ENCODE peak calls at places on chromosomes 12 and 14, in six cellular contexts. T is heart right ventricle, M is neural progenitor cell, G is tibial artery, W is stomach, I is lung. N is an unnamed sample. For H3K4me1, the result is how much of the 10 kb centered on the place peaks cover.

GRCh38 chr14:69002069-69002468 is 23.0 kb upstream of the ACTN1 start:
- DNase-seq in T (peak), M (peak), G (no peak), W (peak), I (no peak), N (no peak)

GRCh38 chr12:97404549-97404948 is 58.1 kb upstream of the RMST start:
- DNase-seq in T (no peak), M (peak), G (no peak), W (peak), I (no peak), N (peak)

GRCh38 chr14:21894003-21894897 is 220.6 kb upstream of the OR4E1 start:
- DNase-seq in T (no peak), M (peak), G (no peak), W (peak), I (no peak), N (peak)

GRCh38 chr12:14373202-14373601 is 7.7 kb downstream of the ATF7IP start:
- DNase-seq in T (no peak), M (no peak), G (no peak), W (no peak), I (no peak), N (peak)

GRCh38 chr12:104488383-104488782 is 31.6 kb downstream of the CHST11 start:
- DNase-seq in T (no peak), M (no peak), G (no peak), W (no peak), I (no peak), N (no peak)

GRCh38 chr14:80388980-80389711 is 177.8 kb upstream of the DIO2 start:
- DNase-seq in T (no peak), M (no peak), G (no peak), W (no peak), I (no peak), N (peak)

GRCh38 chr12:76080729-76081415 is 3.6 kb downstream of the NAP1L1 start:
- DNase-seq in T (no peak), M (peak), G (no peak), W (no peak), I (no peak), N (no peak)

GRCh38 chr12:14560904-14561574 is 6.6 kb downstream of the PLBD1 start:
- DNase-seq in T (no peak), M (no peak), G (no peak), W (no peak), I (no peak), N (no peak)

GRCh38 chr12:109777544-109777943 is 55.7 kb downstream of the TRPV4 start:
- DNase-seq in T (no peak), M (no peak), G (no peak), W (no peak), I (no peak), N (peak)

GRCh38 chr12:79298511-79298910 is 392.3 kb downstream of the PAWR start:
- DNase-seq in T (no peak), M (no peak), G (no peak), W (no peak), I (no peak), N (no peak)

GRCh38 chr12:41011939-41012338 is 176.2 kb upstream of the PDZRN4 start:
- DNase-seq in T (no peak), M (no peak), G (no peak), W (no peak), I (no peak), N (no peak)

GRCh38 chr14:20757963-20758362 is 10.2 kb upstream of the EDDM3B start:
- DNase-seq in T (no peak), M (peak), G (no peak), W (no peak), I (no peak), N (peak)

GRCh38 chr14:54182419-54183040 is 214.3 kb upstream of the CDKN3 start:
- DNase-seq in T (no peak), M (no peak), G (no peak), W (no peak), I (no peak), N (peak)

GRCh38 chr12:42707312-42707711 is 117.8 kb upstream of the PRICKLE1 start:
- DNase-seq in T (no peak), M (no peak), G (no peak), W (no peak), I (no peak), N (no peak)

GRCh38 chr14:33315721-33316120 is 377.0 kb downstream of the NPAS3 start:
- DNase-seq in T (no peak), M (no peak), G (no peak), W (no peak), I (no peak), N (no peak)

GRCh38 chr12:56955631-56956256 is 1.7 kb downstream of the RDH16 start:
- DNase-seq in T (no peak), M (no peak), G (no peak), W (no peak), I (no peak), N (peak)

GRCh38 chr12:749871-750270 is 2.5 kb upstream of the WNK1 start:
- DNase-seq in T (no peak), M (no peak), G (no peak), W (no peak), I (no peak), N (no peak)

GRCh38 chr14:24673534-24674203 is 39.7 kb upstream of the GZMB start:
- DNase-seq in T (no peak), M (no peak), G (no peak), W (no peak), I (no peak), N (no peak)

GRCh38 chr12:74415633-74416032 is 122.0 kb upstream of the ATXN7L3B start:
- DNase-seq in T (no peak), M (peak), G (no peak), W (no peak), I (no peak), N (peak)

GRCh38 chr12:114186241-114187002 is 219.5 kb downstream of the TBX5 start:
- DNase-seq in T (no peak), M (peak), G (no peak), W (no peak), I (no peak), N (no peak)

GRCh38 chr12:31783996-31784645 is 55.3 kb upstream of the AMN1 start:
- DNase-seq in T (no peak), M (no peak), G (no peak), W (no peak), I (no peak), N (no peak)

GRCh38 chr12:15131462-15131861 is 89.8 kb downstream of the RERG start:
- DNase-seq in T (no peak), M (no peak), G (no peak), W (no peak), I (no peak), N (no peak)

GRCh38 chr12:52243264-52243773 is 10.3 kb downstream of the KRT7 start:
- DNase-seq in T (no peak), M (no peak), G (peak), W (no peak), I (no peak), N (no peak)
- H3K4me1 ChIP-seq in T (under half), M (under half), G (under half), W (under half), I (under half), N (under half)

GRCh38 chr12:123111498-123112165 is 39.3 kb downstream of the PITPNM2 start:
- DNase-seq in T (no peak), M (no peak), G (no peak), W (no peak), I (no peak), N (no peak)
- H3K27ac ChIP-seq in T (no peak), M (no peak), G (no peak), W (peak), I (no peak), N (no peak)

GRCh38 chr14:49552630-49553029 is 33.5 kb downstream of the RPS29 start:
- DNase-seq in T (no peak), M (no peak), G (no peak), W (no peak), I (no peak), N (no peak)

GRCh38 chr14:49551569-49551968 is 34.6 kb downstream of the RPS29 start:
- DNase-seq in T (no peak), M (no peak), G (no peak), W (no peak), I (no peak), N (no peak)

GRCh38 chr14:49549446-49549845 is 36.7 kb downstream of the RPS29 start:
- DNase-seq in T (no peak), M (no peak), G (no peak), W (no peak), I (no peak), N (no peak)

GRCh38 chr14:49549881-49550280 is 36.3 kb downstream of the RPS29 start:
- DNase-seq in T (no peak), M (peak), G (no peak), W (no peak), I (no peak), N (no peak)

GRCh38 chr14:49550284-49551184 is 35.6 kb downstream of the RPS29 start:
- DNase-seq in T (no peak), M (peak), G (no peak), W (no peak), I (no peak), N (peak)
- TF ChIP-seq CTCF in T (no peak), M (peak), G (no peak), W (no peak), I (no peak), N (peak)

GRCh38 chr12:80593766-80594165 is 113.7 kb upstream of the MYF6 start:
- DNase-seq in T (no peak), M (no peak), G (no peak), W (no peak), I (no peak), N (peak)

GRCh38 chr12:80598004-80598606 is 109.3 kb upstream of the MYF6 start:
- DNase-seq in T (no peak), M (peak), G (no peak), W (no peak), I (no peak), N (peak)

GRCh38 chr12:80602455-80602854 is 105.0 kb upstream of the MYF6 start:
- DNase-seq in T (no peak), M (peak), G (no peak), W (no peak), I (no peak), N (no peak)

GRCh38 chr12:80596509-80596908 is 110.9 kb upstream of the MYF6 start:
- DNase-seq in T (no peak), M (no peak), G (no peak), W (no peak), I (no peak), N (no peak)
- H3K4me1 ChIP-seq in T (under half), M (under half), G (under half), W (under half), I (under half), N (under half)

DNA sequence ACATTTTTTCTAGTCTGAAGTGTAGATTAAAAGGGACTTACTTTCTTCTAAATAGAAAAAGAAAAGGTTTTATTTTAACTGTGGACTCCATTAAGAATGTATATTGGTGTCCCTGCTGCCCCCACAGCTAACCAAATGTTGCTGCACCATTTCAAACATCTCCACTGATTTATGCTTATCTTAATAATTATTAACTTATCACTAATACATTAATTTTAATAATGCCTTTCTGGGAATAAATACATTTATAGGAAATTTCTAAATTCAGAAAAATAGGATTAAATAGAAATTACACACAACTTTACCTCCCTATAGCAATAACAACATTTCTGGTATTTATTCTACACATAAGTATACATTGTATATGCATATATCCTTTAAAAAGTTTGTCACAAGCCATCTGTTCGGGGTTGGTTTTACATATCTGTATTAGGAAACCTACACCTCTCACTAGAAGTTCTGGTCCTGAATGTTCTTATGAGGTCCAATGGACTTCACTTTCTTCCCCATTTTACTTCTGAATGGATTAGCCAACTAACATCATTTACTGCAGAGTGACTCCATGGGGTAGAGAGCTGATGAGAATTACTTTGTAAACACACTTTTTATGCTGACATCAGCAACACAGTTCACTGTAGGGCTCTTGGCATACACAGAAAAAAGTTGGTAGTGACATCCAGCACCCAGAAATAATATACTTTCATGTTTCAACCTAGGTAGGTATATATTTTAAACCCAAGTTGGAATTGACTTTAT is 9.4 kb upstream of the SELPLG start:
- DNase-seq in T (no peak), M (no peak), G (no peak), W (no peak), I (no peak), N (no peak)
- H3K27ac ChIP-seq in T (peak), M (no peak), G (no peak), W (peak), I (no peak), N (peak)